ENCODE peak calls at places on chromosomes 12 and 14, in four cellular contexts. K is sigmoid colon, R is IMR-90, E is ascending aorta. G is an unnamed sample. For H3K9me3, the result is how much of the 10 kb centered on the place peaks cover.

GRCh38 chr12:116672842-116673516 is 64.9 kb downstream of the SPRING1 start:
- DNase-seq in E (no peak), R (no peak), K (no peak), G (no peak)

GRCh38 chr14:81565441-81566290 is 32.0 kb upstream of the SEL1L start:
- DNase-seq in E (no peak), K (no peak), R (no peak), G (no peak)

GRCh38 chr14:67573268-67574010 is 26.6 kb downstream of the PIGH start:
- DNase-seq in R (no peak), K (peak), E (no peak), G (no peak)

GRCh38 chr12:114355389-114356088 is 50.4 kb downstream of the TBX5 start:
- DNase-seq in K (no peak), E (no peak), R (no peak), G (no peak)

GRCh38 chr14:29442720-29443119 is 484.9 kb downstream of the PRKD1 start:
- DNase-seq in K (no peak), E (no peak), R (peak), G (no peak)

GRCh38 chr14:59013672-59014298 is 174.7 kb upstream of the DAAM1 start:
- DNase-seq in K (no peak), R (peak), E (no peak), G (no peak)

GRCh38 chr14:22549981-22550670 is 38.9 kb downstream of the DAD1 start:
- DNase-seq in K (no peak), E (peak), R (peak), G (peak)

GRCh38 chr14:62776300-62776699 is 269.0 kb downstream of the KCNH5 start:
- DNase-seq in E (no peak), K (no peak), R (peak), G (peak)

GRCh38 chr12:107967170-107967569 is 161.9 kb upstream of the WSCD2 start:
- DNase-seq in E (no peak), R (no peak), K (no peak), G (no peak)

GRCh38 chr12:53483979-53484377 is 15.3 kb downstream of the MAP3K12 start:
- DNase-seq in E (peak), R (no peak), K (peak), G (no peak)

GRCh38 chr14:55436530-55436929 is 3.9 kb downstream of the TBPL2 start:
- DNase-seq in E (no peak), K (no peak), R (no peak), G (no peak)

DNA sequence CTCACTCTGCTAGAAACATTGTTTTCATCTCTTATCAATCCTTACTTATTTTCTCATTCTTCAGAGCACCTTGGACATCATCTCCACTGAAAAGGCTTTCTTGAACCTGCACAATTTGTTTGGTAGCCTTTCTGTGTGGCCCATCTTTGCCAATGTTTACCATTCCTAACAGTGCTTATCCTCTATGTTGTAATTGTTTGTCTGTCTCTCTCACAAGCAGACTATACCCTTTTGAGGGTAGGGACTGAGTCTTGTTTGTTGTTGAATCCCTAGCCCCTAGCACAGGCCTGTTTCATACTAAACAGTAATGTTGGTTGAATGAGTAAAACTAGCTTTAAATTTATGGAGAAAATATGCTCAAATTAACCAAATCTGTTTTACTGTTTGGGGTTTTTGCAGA is 9.2 kb downstream of the MRPL42 start:
- DNase-seq in K (no peak), R (no peak), E (no peak), G (no peak)
- H3K9me3 ChIP-seq in K (under half), R (under half), E (under half), G (under half)

GRCh38 chr12:92557422-92557724 is 145.4 kb upstream of the PLEKHG7 start:
- DNase-seq in R (no peak), K (no peak), E (no peak), G (no peak)
- H3K4me3 ChIP-seq in R (no peak), K (no peak), E (no peak), G (no peak)

GRCh38 chr12:104258476-104259067 is 43.0 kb downstream of the TXNRD1 start:
- DNase-seq in K (no peak), E (no peak), R (no peak), G (no peak)

GRCh38 chr12:104263026-104263425 is 40.5 kb upstream of the EID3 start:
- DNase-seq in K (no peak), R (no peak), E (no peak), G (no peak)

GRCh38 chr12:104257913-104258472 is 42.4 kb downstream of the TXNRD1 start:
- DNase-seq in E (no peak), K (no peak), R (no peak), G (no peak)

DNA sequence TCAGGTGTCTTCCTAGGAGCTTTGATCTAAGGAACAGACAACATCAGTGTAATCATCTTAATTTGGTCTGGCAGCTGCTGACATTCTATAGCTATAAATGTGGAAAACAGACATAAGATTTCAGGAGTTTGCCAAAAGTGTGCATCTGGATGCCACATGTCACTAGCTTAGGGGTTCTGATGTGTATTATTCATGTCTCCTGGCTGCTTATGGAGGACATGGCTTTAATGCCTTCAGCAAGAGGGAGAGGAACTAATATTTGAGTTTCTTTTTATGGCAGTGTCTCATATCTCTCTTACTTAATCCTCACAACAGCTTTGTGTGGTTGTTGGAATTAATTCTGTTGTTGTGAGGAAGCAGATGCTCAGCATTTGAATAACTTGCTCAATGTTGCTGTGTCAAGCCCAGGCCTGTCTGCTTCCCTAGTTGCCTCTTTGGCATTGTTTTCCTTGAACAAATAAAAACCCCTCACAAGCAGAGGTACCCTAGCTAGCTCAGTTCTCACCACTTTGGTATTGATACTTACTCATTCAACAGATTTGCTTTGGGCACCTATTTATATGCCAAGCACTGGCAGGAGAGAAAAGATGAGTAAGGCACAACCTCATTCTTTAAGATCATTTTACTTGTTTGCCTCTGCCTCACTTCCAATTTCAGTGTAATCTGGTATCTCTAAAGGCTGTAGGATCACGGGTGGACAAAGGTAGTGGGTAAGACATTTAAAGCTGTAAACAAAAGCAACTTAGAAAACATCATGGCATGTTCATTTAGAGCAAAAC is 39.8 kb upstream of the EID3 start:
- DNase-seq in E (no peak), K (no peak), R (peak), G (no peak)
- H3K27ac ChIP-seq in E (no peak), K (no peak), R (peak), G (no peak)

GRCh38 chr12:38142974-38143373 is 173.6 kb upstream of the ALG10B start:
- DNase-seq in E (no peak), R (no peak), K (no peak), G (no peak)

GRCh38 chr12:38139456-38139855 is 177.1 kb upstream of the ALG10B start:
- DNase-seq in K (no peak), E (no peak), R (no peak), G (no peak)

GRCh38 chr12:38144049-38144448 is 172.5 kb upstream of the ALG10B start:
- DNase-seq in K (no peak), E (no peak), R (no peak), G (no peak)

GRCh38 chr12:38141239-38141638 is 175.3 kb upstream of the ALG10B start:
- DNase-seq in R (no peak), K (no peak), E (no peak), G (no peak)

GRCh38 chr12:38141861-38142260 is 174.7 kb upstream of the ALG10B start:
- DNase-seq in R (no peak), K (no peak), E (no peak), G (no peak)
- H3K9me3 ChIP-seq in R (under half), K (under half), E (under half), G (under half)

GRCh38 chr12:27548301-27549199 is 24.5 kb downstream of the PPFIBP1 start:
- DNase-seq in E (no peak), K (no peak), R (no peak), G (no peak)

GRCh38 chr12:27550653-27550975 is 26.6 kb downstream of the PPFIBP1 start:
- DNase-seq in K (no peak), E (no peak), R (no peak), G (no peak)

GRCh38 chr12:27547592-27547991 is 23.6 kb downstream of the PPFIBP1 start:
- DNase-seq in K (no peak), E (no peak), R (no peak), G (no peak)

GRCh38 chr12:27549801-27550652 is 26.0 kb downstream of the PPFIBP1 start:
- DNase-seq in R (peak), E (peak), K (peak), G (peak)

DNA sequence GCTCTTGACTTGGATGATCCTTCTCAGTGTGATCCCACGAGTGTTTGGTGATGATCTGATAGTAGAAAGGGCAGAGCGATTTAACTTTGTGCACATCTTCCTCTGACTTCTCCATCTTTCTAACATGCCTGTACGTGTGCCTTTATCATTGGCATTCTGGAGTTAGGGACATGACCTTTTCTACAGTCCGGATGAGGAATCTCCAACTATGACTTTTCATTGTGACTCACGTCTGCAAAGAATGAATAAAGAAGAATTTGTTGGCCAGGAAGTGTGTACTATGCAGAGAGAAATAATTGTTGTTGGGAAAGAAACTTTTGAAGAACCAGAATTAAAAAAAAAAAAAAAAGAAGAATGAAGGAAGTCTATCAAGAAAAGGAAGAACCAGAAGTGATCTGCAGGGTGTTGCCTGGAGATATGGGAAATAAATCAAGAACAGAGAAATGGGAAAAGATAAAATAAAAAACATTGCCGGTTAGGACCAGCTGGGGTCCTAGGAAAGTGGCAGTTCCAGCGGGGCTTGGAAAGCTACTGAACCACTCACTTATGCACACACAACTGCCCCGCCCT is 25.3 kb downstream of the PPFIBP1 start:
- DNase-seq in K (no peak), R (peak), E (no peak), G (no peak)
- H3K4me3 ChIP-seq in K (no peak), R (peak), E (peak), G (peak)

GRCh38 chr12:111943929-111944328 is 69.0 kb downstream of the TMEM116 start:
- DNase-seq in K (no peak), R (no peak), E (no peak), G (no peak)

GRCh38 chr12:111936869-111937268 is 76.1 kb downstream of the TMEM116 start:
- DNase-seq in E (no peak), R (no peak), K (no peak), G (no peak)

GRCh38 chr12:111937429-111937828 is 75.5 kb downstream of the TMEM116 start:
- DNase-seq in E (no peak), K (no peak), R (peak), G (no peak)

DNA sequence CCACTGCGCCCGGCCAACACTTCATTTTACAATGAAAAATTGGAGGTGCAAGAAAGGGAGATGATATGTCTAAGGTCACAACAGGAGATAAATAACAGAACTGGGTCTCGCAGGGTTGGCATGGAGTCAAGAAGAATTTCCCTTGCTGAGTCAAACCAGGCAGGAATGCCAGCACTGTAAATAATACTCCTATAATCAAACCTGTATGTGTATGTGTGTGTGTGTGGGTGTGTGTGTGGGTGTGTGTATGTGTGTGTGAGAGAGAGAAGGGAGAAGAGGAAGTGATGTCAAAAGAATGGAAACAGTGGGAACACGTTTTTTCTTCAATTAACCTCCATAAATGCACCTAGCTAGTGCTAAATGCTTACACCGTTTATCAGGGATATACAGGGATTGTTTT is 70.4 kb downstream of the TMEM116 start:
- DNase-seq in E (no peak), R (peak), K (no peak), G (peak)
- H3K27ac ChIP-seq in E (no peak), R (no peak), K (peak), G (peak)

DNA sequence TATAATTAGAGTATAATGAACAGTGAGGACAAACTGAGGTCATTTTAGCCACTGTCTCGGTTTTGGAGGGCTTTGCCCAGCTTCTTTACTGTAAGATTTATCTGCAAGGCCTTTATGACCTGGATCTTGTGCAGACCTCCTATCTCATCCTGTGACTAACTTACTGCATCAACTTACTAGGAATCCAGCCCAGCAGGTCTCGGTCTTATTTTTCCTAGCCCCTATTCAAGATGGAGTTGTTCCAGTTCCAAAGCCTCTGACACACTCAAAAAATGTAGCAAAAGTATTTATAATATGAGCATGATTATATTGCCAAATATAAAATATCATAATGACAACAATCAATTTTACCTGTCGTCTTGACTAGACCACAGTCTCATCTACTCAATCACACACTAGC is 534.2 kb downstream of the TMEM121 start:
- DNase-seq in E (no peak), R (no peak), K (no peak), G (no peak)
- H3K9me3 ChIP-seq in E (under half), R (under half), K (under half), G (under half)

DNA sequence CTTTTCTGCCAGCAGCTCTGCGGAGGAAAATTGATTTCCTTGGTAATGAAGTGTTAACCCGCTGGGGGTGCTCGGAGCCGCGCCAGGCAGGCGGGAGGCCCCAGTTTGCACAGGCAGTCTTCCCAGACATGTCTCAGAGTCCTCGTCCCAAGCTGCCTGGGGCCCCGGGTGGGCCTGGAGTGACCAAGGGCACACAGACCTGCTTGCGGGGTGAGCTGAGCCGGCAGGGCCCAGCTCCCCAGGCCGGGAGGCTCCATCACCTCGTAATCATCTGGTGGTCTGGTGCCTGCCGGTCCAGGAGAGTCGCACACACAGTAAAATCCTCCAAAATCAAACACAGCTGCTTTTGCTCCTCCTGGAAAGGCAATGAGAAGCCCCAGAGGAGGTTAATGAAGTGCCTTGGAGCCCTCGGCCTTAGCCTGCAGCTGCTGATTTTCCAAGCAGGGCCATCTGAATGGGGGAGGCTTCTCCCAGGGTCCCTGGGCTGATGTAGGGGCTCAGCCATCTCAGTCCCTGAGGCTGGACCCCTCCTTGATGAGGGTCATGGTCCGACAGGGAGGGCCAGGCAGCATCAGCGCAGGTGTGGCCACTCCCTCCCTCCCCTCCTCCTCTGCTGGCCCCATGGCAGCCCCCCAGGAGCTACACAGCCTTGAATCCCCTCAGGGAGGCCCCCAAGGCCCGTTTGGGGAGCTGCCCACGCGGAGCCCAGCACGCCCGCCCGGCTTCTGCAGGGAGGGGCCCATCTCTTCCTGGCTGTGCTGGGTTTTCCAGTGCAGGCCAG is 39.4 kb upstream of the FBRSL1 start:
- DNase-seq in R (no peak), K (no peak), E (no peak), G (no peak)
- H3K4me3 ChIP-seq in R (no peak), K (no peak), E (no peak), G (no peak)

DNA sequence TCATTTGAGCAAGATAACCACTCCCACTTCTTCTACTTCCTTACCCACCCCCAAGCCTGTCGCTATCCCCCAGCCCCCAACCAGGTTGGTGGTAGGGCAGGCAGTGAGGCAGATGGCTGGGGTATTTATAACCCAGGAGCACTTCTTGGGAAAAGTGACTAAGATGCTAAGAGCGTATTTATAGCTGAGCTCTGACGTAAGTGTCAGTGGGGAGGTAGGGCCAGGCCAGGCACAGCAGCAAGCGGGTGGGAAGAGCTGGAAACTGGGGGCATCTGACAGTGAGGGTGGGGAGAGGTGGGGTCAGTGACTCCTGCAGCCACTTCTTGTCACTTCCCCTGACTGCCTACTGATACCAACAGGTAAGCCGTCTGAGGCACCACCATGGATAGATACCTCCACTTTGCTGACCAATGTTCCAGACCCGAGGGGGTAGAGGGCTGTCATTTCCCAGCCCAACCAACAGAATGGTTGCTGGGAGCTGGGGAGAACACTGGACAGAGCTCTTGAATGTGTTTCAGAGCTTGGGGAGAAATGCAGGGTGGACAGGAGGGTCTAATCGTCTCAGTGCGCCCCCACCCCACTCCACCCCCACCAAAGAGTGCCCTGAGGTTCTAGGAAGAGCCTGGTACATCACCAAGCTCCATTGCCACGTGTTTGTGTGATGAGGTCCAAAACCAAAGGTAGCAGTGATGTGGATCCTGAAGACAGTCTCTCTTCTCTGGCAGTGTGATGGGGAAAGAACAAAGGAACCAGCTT is 2.7 kb upstream of the INHBE start:
- DNase-seq in E (peak), K (no peak), R (peak), G (peak)
- H3K27ac ChIP-seq in E (peak), K (peak), R (peak), G (peak)

DNA sequence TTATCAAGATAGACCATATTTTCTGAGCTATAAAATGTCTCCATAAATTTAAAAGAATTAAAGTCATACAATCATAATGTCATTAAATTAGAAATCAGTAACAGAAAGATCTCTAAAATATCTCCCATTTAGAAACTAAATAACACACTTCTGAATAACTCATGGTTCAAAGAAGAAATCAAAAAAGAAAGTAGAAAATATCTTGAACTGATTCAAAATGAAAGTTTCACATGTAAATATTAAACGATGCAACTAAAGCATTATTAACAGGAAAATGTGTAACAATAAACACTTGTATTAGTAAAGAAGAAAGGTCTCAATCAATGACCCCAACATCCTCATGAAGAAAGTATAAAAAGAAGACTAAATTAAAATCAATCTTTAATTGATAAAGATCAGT is 50.5 kb upstream of the PZP start:
- DNase-seq in K (no peak), E (no peak), R (no peak), G (no peak)
- H3K9me3 ChIP-seq in K (under half), E (under half), R (under half), G (under half)